ENCODE peak calls at places on chromosome 12, in six cellular contexts. N, K, X, S, U and M are unnamed samples.

GRCh38 chr12:131369094-131369845 is 341.6 kb upstream of the SFSWAP start:
- DNase-seq in N (peak), K (no peak), X (peak), S (no peak), U (no peak), M (no peak)

GRCh38 chr12:113289361-113289760 is 45.5 kb downstream of the SLC8B1 start:
- DNase-seq in N (no peak), K (no peak), X (no peak), S (no peak), U (no peak), M (no peak)

GRCh38 chr12:47767197-47767724 is 5.8 kb upstream of the SLC48A1 start:
- DNase-seq in N (no peak), K (peak), X (peak), S (no peak), U (peak), M (no peak)

GRCh38 chr12:68406134-68406576 is 74.0 kb upstream of the MDM1 start:
- DNase-seq in N (peak), K (peak), X (peak), S (peak), U (peak), M (peak)

GRCh38 chr12:22100952-22101748 is 55.1 kb downstream of the CMAS start:
- DNase-seq in N (peak), K (peak), X (peak), S (no peak), U (peak), M (no peak)

GRCh38 chr12:89883630-89884364 is 175.2 kb upstream of the ATP2B1 start:
- DNase-seq in N (no peak), K (no peak), X (no peak), S (no peak), U (peak), M (no peak)

GRCh38 chr12:129966086-129966640 is 62.3 kb upstream of the TMEM132D start:
- DNase-seq in N (no peak), K (no peak), X (no peak), S (no peak), U (no peak), M (no peak)

GRCh38 chr12:51171884-51172514 is 936 bp downstream of the TFCP2 start:
- DNase-seq in N (no peak), K (no peak), X (no peak), S (no peak), U (peak), M (no peak)

GRCh38 chr12:96099986-96100385 is 64.6 kb upstream of the LTA4H start:
- DNase-seq in N (no peak), K (no peak), X (no peak), S (no peak), U (peak), M (no peak)

GRCh38 chr12:92365333-92365732 is 219.7 kb upstream of the BTG1 start:
- DNase-seq in N (no peak), K (no peak), X (no peak), S (no peak), U (no peak), M (no peak)

GRCh38 chr12:18084080-18084479 is 5.9 kb downstream of the RERGL start:
- DNase-seq in N (no peak), K (no peak), X (no peak), S (no peak), U (no peak), M (no peak)
- H3K27ac ChIP-seq in N (no peak), K (no peak), X (no peak), S (no peak), U (no peak), M (no peak)

GRCh38 chr12:53727310-53728041 is at the start of gene CALCOCO1:
- DNase-seq in N (peak), K (peak), X (peak), S (peak), U (peak), M (peak)
- TF ChIP-seq POLR2A in N (peak), K (peak), X (peak), S (no peak), U (peak), M (peak)

GRCh38 chr12:27260746-27261145 is 16.7 kb downstream of the STK38L start:
- DNase-seq in N (no peak), K (no peak), X (no peak), S (no peak), U (peak), M (no peak)

GRCh38 chr12:27257104-27257848 is 13.2 kb downstream of the STK38L start:
- DNase-seq in N (no peak), K (no peak), X (no peak), S (no peak), U (no peak), M (no peak)

DNA sequence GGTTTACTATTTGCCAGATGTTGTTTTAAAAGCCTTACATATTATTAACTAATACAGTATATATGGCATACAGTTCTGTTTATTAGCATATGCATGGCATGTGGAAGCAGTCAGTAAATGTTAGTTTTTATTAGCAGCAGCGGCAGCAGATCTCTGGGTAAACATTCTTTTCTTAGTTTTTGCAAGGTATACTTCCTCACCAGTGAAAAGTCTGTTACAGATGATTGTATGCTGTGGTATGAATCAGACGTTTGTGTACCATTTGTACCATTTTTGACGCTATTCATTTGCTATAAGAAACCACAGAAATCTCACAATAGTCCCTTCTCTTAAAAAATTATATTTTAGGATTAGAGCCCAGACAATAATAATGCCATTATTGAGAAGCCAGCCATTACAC is 17.8 kb downstream of the STK38L start:
- DNase-seq in N (no peak), K (no peak), X (no peak), S (no peak), U (no peak), M (no peak)
- H3K27ac ChIP-seq in N (peak), K (no peak), X (no peak), S (no peak), U (no peak), M (peak)

GRCh38 chr12:118035194-118036041 is 18.9 kb downstream of the RFC5 start:
- DNase-seq in N (no peak), K (no peak), X (no peak), S (no peak), U (peak), M (no peak)
- TF ChIP-seq POLR2A in N (no peak), K (no peak), X (no peak), S (no peak), U (no peak), M (no peak)

GRCh38 chr12:107129315-107129930 is 36.1 kb upstream of the CRY1 start:
- DNase-seq in N (no peak), K (no peak), X (no peak), S (no peak), U (no peak), M (no peak)

GRCh38 chr12:107127482-107128185 is 34.3 kb upstream of the CRY1 start:
- DNase-seq in N (no peak), K (no peak), X (no peak), S (no peak), U (no peak), M (no peak)

GRCh38 chr12:107131832-107132616 is 38.7 kb upstream of the CRY1 start:
- DNase-seq in N (no peak), K (peak), X (no peak), S (no peak), U (peak), M (no peak)

GRCh38 chr12:107133462-107133861 is 40.1 kb upstream of the CRY1 start:
- DNase-seq in N (no peak), K (no peak), X (no peak), S (no peak), U (no peak), M (no peak)

GRCh38 chr12:107130830-107131760 is 37.7 kb upstream of the CRY1 start:
- DNase-seq in N (no peak), K (no peak), X (no peak), S (no peak), U (peak), M (no peak)
- H3K27ac ChIP-seq in N (no peak), K (no peak), X (no peak), S (no peak), U (no peak), M (no peak)

GRCh38 chr12:49567302-49567610 is 686 bp downstream of the MCRS1 start:
- DNase-seq in N (no peak), K (no peak), X (no peak), S (no peak), U (no peak), M (no peak)

GRCh38 chr12:49565956-49566265 is 2.0 kb downstream of the MCRS1 start:
- DNase-seq in N (no peak), K (no peak), X (no peak), S (no peak), U (no peak), M (no peak)

GRCh38 chr12:49568442-49568776 is 467 bp upstream of the MCRS1 start:
- DNase-seq in N (no peak), K (no peak), X (no peak), S (no peak), U (no peak), M (no peak)

GRCh38 chr12:49566361-49566760 is 1.6 kb downstream of the MCRS1 start:
- DNase-seq in N (no peak), K (no peak), X (no peak), S (no peak), U (no peak), M (no peak)

DNA sequence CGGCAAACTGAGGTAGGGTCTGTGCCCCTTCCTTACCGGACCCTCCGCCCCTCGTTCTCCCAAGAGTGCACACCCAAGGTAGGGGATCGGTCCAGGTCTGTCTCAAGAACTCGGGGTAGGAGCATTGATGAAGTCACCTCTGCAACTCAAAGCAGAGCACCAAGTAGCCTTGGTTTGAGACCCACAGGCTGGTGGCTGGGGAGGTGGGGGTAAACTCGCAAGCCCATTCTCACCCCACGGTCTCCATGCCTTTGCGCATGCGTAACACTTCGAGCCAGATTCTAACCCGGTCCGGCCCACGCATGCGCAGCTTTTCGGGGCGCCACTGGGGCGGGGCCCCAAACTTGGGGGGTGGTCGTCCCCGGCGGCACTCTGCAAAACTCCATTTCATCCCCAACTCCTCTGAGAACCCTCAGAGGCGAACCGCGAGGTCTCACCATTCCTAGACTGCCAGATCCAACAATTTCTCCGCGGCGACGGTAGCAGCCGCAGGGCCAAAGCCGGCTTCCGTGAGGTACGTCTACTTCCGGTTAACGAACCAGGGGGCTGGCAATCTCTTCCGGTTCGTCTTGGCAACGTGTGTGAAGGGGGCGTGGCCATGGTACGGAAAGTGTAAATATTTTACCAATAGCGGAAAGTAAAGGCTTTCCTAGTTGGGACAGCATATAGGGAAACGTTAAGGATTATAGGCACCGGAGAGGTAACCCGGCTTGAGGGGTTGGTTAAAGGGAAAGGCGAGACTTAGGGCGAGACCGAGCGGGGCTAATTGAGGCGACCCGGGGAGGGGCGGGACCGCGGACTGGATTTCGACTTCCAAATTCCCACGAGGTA is at the start of gene MCRS1:
- DNase-seq in N (peak), K (peak), X (peak), S (peak), U (peak), M (peak)
- TF ChIP-seq POLR2A in N (no peak), K (peak), X (peak), S (peak), U (peak), M (peak)